ENCODE peak calls at places on chromosomes 4 and X, in ten cellular contexts. T, C, M, X, E, L, I, P, B and Y are unnamed samples.

GRCh38 chr4:126939401-126939800 is 693.4 kb upstream of the INTU start:
- DNase-seq in X (no peak), B (no peak), L (no peak), I (no peak), M (no peak), T (no peak), P (no peak), C (peak; percentile 43), E (no peak), Y (no peak)

GRCh38 chr4:15765910-15766703 is 12.0 kb upstream of the CD38 start:
- DNase-seq in L (no peak), I (no peak), T (no peak), M (no peak), B (no peak), E (no peak), P (peak; percentile 79), C (no peak), X (no peak), Y (no peak)

GRCh38 chr4:27068151-27068862 is 207.7 kb downstream of the STIM2 start:
- DNase-seq in M (no peak), E (no peak), B (no peak), P (no peak), T (no peak), C (no peak), X (no peak), I (no peak), L (no peak), Y (no peak)

GRCh38 chr4:104491396-104491821 is 3.3 kb downstream of the CXXC4 start:
- DNase-seq in P (peak; percentile 40), L (no peak), B (peak; percentile 27), I (no peak), X (peak; percentile 69), C (peak; percentile 40), M (peak; percentile 35), T (peak; percentile 83), E (peak; percentile 16), Y (peak; percentile 34)

GRCh38 chr4:112910109-112910736 is 139.2 kb upstream of the ANK2 start:
- DNase-seq in L (no peak), T (no peak), P (no peak), I (no peak), C (peak; percentile 90), M (no peak), X (no peak), E (peak; percentile 11), B (no peak), Y (no peak)

GRCh38 chrX:49174723-49175122 is 3.0 kb downstream of the PLP2 start:
- DNase-seq in B (no peak), I (no peak), X (peak; percentile 37), E (no peak), C (no peak), L (no peak), P (no peak), M (no peak), T (no peak), Y (no peak)

GRCh38 chrX:47217121-47217851 is 1.2 kb upstream of the CDK16 start:
- DNase-seq in C (peak; percentile 68), P (peak; percentile 69), E (peak; percentile 30), M (peak; percentile 21), B (no peak), I (no peak), L (no peak), X (peak; percentile 73), T (peak; percentile 76), Y (no peak)

GRCh38 chrX:34859191-34859590 is 83.4 kb upstream of the FAM47B start:
- DNase-seq in L (no peak), M (no peak), P (no peak), X (no peak), C (no peak), T (no peak), E (no peak), B (no peak), I (no peak), Y (no peak)

GRCh38 chr4:101418055-101418454 is 70.7 kb upstream of the PPP3CA start:
- DNase-seq in L (no peak), B (peak; percentile 38), T (no peak), P (peak; percentile 72), I (no peak), X (no peak), M (no peak), E (no peak), C (peak; percentile 38), Y (no peak)

GRCh38 chrX:41384041-41384705 is 50.2 kb downstream of the DDX3X start:
- DNase-seq in M (peak; percentile 68), X (peak; percentile 58), T (peak; percentile 77), I (peak; percentile 2), E (peak; percentile 60), P (peak; percentile 79), C (peak; percentile 90), L (no peak), B (peak; percentile 14), Y (peak; percentile 55)

GRCh38 chrX:48560681-48561080 is 13.6 kb upstream of the RBM3 start:
- DNase-seq in T (no peak), E (no peak), B (no peak), L (no peak), M (no peak), P (no peak), X (no peak), I (no peak), C (no peak), Y (no peak)

GRCh38 chr4:143626134-143626859 is 74.2 kb downstream of the FREM3 start:
- DNase-seq in M (peak; percentile 68), L (no peak), T (peak; percentile 86), C (peak; percentile 91), I (peak; percentile 21), E (peak; percentile 82), P (no peak), X (no peak), B (no peak), Y (peak; percentile 53)

GRCh38 chr4:147518086-147518485 is 37.2 kb downstream of the EDNRA start:
- DNase-seq in T (no peak), L (no peak), E (no peak), M (no peak), C (no peak), X (no peak), P (no peak), B (no peak), I (no peak), Y (no peak)

GRCh38 chr4:147513952-147514351 is 33.1 kb downstream of the EDNRA start:
- DNase-seq in X (no peak), P (no peak), C (no peak), M (no peak), E (no peak), L (no peak), T (no peak), I (no peak), B (no peak), Y (no peak)

GRCh38 chr4:147515220-147515936 is 34.5 kb downstream of the EDNRA start:
- DNase-seq in X (no peak), B (no peak), E (peak; percentile 26), C (no peak), I (no peak), T (no peak), L (no peak), M (no peak), P (no peak), Y (no peak)

GRCh38 chr4:147518846-147519767 is 38.2 kb downstream of the EDNRA start:
- DNase-seq in E (peak; percentile 29), M (no peak), B (peak; percentile 4), C (peak; percentile 86), T (no peak), I (no peak), P (peak; percentile 34), L (peak; percentile 41), X (peak; percentile 79), Y (peak; percentile 40)

GRCh38 chr4:147516133-147516532 is 35.2 kb downstream of the EDNRA start:
- DNase-seq in T (no peak), P (no peak), X (no peak), E (no peak), B (no peak), M (no peak), I (no peak), C (no peak), L (no peak), Y (no peak)
- H3K27ac ChIP-seq in T (no peak overlapping the region), P (no peak overlapping the region), X (no peak overlapping the region), E (no peak overlapping the region), B (no peak overlapping the region), M (no peak overlapping the region), I (no peak overlapping the region), C (no peak overlapping the region), L (no peak overlapping the region), Y (no peak overlapping the region)

DNA sequence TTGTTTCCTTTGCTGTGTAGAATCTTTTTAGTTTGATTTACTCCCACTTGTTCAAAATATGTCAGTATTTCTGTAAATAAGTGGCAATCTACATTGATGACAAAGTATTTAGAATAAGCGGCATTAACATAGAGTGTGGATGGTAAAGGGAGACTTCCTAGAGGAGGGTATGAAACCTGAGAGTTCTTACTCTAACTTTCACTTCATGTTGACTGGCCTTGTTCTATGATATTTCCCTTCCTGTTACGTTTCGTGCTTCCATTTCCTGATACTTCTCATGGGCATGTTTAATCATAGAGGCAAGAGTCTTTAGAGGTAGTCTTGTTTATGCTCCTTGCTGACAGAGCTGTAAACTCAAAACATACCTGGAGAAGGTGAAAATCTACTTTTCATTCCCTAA is 408.9 kb downstream of the GLUD2 start:
- DNase-seq in I (no peak), P (no peak), M (no peak), T (no peak), E (no peak), L (no peak), C (no peak), B (no peak), X (no peak), Y (no peak)
- H3K4me1 ChIP-seq in I (no peaks in the 10 kb centered on the region), P (no peaks in the 10 kb centered on the region), M (no peaks in the 10 kb centered on the region), T (no peaks in the 10 kb centered on the region), E (no peaks in the 10 kb centered on the region), L (no peaks in the 10 kb centered on the region), C (no peaks in the 10 kb centered on the region), B (no peaks in the 10 kb centered on the region), X (no peaks in the 10 kb centered on the region), Y (no peaks in the 10 kb centered on the region)

DNA sequence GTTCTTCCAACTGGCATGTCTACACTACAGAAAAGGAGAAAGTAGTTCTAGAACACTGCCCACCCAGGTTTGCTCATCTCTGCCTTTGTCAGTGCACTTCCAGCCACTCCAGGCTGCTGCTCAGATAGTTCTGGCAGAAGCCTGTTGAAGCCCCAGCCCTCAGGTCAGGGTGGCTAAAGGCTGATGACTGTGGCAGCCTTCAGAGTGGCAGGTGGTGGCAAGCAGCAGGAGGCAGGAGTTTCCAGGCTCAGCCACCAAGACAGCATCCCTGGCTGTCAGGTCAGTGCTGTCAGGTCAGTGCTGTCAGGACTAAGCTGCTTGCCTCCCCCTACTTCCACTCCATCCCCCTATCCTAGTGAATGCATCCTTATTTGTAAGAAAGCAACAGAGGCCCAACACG is 100.4 kb downstream of the MAMLD1 start:
- DNase-seq in T (no peak), E (no peak), P (no peak), L (no peak), B (no peak), C (no peak), X (no peak), I (no peak), M (no peak), Y (no peak)
- H3K27me3 ChIP-seq in T (no peaks in the 10 kb centered on the region), E (no peaks in the 10 kb centered on the region), P (no peaks in the 10 kb centered on the region), L (no peaks in the 10 kb centered on the region), B (no peaks in the 10 kb centered on the region), C (no peaks in the 10 kb centered on the region), X (no peaks in the 10 kb centered on the region), I (no peaks in the 10 kb centered on the region), M (no peaks in the 10 kb centered on the region), Y (no peaks in the 10 kb centered on the region)

DNA sequence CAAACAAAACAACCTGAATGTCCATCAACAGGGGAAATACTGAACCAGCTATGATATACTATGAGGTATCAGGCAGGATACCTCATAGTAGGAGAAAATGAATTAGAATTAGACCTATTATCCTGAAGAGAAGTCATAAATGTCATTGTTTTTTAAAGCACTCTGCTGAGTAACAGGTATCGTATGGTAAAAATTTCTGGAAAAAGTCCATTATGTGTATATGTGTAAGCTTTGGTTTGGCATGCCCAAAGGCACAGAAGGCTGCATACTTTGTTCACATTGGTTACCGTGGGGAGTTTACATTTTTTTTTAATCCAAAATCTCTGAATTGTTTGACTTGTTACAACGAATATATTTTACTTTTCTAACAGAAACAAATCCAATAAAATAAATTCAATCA is 70.5 kb downstream of the RPS3A start:
- DNase-seq in M (no peak), B (no peak), P (no peak), T (no peak), L (no peak), C (peak; percentile 47), X (no peak), E (no peak), I (no peak), Y (no peak)
- H3K27ac ChIP-seq in M (peak overlapping the region; percentile 66), B (no peak overlapping the region), P (no peak overlapping the region), T (no peak overlapping the region), L (no peak overlapping the region), C (no peak overlapping the region), X (no peak overlapping the region), E (no peak overlapping the region), I (no peak overlapping the region), Y (peak overlapping the region; percentile 63)